ENCODE peak calls at places on chromosomes 3 and 15, in ten cellular contexts. I is fibroblast of lung; R is effector memory CD4-positive, alpha-beta T cell; V is GM20000; C is activated T-cell treated with anti-CD3 and anti-CD28 coated beads, Interleukin-2, amount 50 U/mL, for 24 hours; F is hepatocyte; U is EL; S is choroid plexus epithelial cell; Z is iris pigment epithelial cell; P is nucleus accumbens. Y is an unnamed sample.

GRCh38 chr3:113148307-113148703 is 63.1 kb upstream of the BOC start:
- DNase-seq in I (no peak), R (no peak), V (no peak), C (no peak), F (peak), U (no peak), S (no peak), Z (no peak), P (no peak), Y (no peak)

GRCh38 chr3:187101184-187102072 is 37.9 kb downstream of the RPL39L start:
- DNase-seq in I (peak), R (peak), V (no peak), C (peak), F (peak), U (peak), S (peak), Z (peak), P (no peak), Y (no peak)

GRCh38 chr3:103184772-103185171 is 750.0 kb downstream of the ZPLD1 start:
- DNase-seq in I (no peak), R (no peak), V (no peak), C (no peak), F (no peak), U (no peak), S (no peak), Z (no peak), P (no peak), Y (no peak)

GRCh38 chr15:20652914-20653313 is 111.3 kb upstream of the GOLGA6L6 start:
- DNase-seq in I (no peak), R (no peak), V (no peak), C (no peak), F (no peak), U (no peak), S (no peak), Z (no peak), P (no peak), Y (no peak)

GRCh38 chr15:70262591-70263274 is 165.0 kb upstream of the TLE3 start:
- DNase-seq in I (no peak), R (no peak), V (no peak), C (no peak), F (no peak), U (no peak), S (no peak), Z (no peak), P (no peak), Y (no peak)

GRCh38 chr15:69546182-69546581 is 93.6 kb downstream of the RPLP1 start:
- DNase-seq in I (no peak), R (no peak), V (no peak), C (no peak), F (no peak), U (no peak), S (no peak), Z (no peak), P (no peak), Y (no peak)

GRCh38 chr3:14452676-14453367 is 50.4 kb downstream of the SLC6A6 start:
- DNase-seq in I (peak), R (no peak), V (no peak), C (no peak), F (peak), U (peak), S (peak), Z (peak), P (peak), Y (no peak)

GRCh38 chr3:16665282-16665741 is 60.1 kb upstream of the DAZL start:
- DNase-seq in I (no peak), R (no peak), V (no peak), C (no peak), F (peak), U (peak), S (peak), Z (no peak), P (no peak), Y (no peak)

GRCh38 chr3:53023072-53023823 is 22.6 kb downstream of the SFMBT1 start:
- DNase-seq in I (no peak), R (no peak), V (no peak), C (no peak), F (no peak), U (peak), S (no peak), Z (peak), P (no peak), Y (no peak)

GRCh38 chr3:170083343-170083742 is 45.5 kb downstream of the GPR160 start:
- DNase-seq in I (no peak), R (no peak), V (no peak), C (no peak), F (no peak), U (no peak), S (no peak), Z (no peak), P (no peak), Y (no peak)

Y was measured in NCI-H524.